ENCODE peak calls at places on chromosomes 13 and 19, in ten cellular contexts. X is neural progenitor cell, T is left ventricle myocardium inferior, J is IMR-90, N is cardiac muscle cell, Z is PC-3, L is neuronal stem cell, F is astrocyte, S is hepatocyte, U is colonic mucosa. I is an unnamed sample. For H3K4me1, the result is how much of the 10 kb centered on the place peaks cover.

GRCh38 chr13:109180905-109181425 is 551.6 kb downstream of the MYO16 start:
- DNase-seq in U (no peak), N (peak), J (peak), S (peak), F (peak), L (no peak), Z (no peak), T (no peak), X (no peak), I (no peak)

GRCh38 chr19:18932216-18932841 is 8.7 kb downstream of the HOMER3 start:
- DNase-seq in F (no peak), Z (peak), L (peak), T (peak), X (peak), U (peak), J (no peak), N (peak), S (peak), I (peak)

GRCh38 chr19:28351761-28352160 is 861.2 kb downstream of the UQCRFS1 start:
- DNase-seq in U (no peak), L (no peak), F (peak), J (no peak), T (no peak), S (no peak), Z (no peak), X (no peak), N (no peak), I (no peak)

GRCh38 chr19:51689751-51690358 is 3.3 kb upstream of the SPACA6 start:
- DNase-seq in F (no peak), N (peak), S (peak), J (no peak), Z (no peak), T (peak), X (peak), U (peak), L (peak), I (peak)

GRCh38 chr13:76812971-76813691 is 73.1 kb downstream of the KCTD12 start:
- DNase-seq in X (no peak), L (no peak), F (no peak), T (peak), N (peak), U (no peak), S (no peak), J (no peak), Z (no peak), I (no peak)

GRCh38 chr13:80214521-80214941 is 126.4 kb downstream of the SPRY2 start:
- DNase-seq in Z (no peak), J (peak), T (no peak), U (no peak), S (peak), N (no peak), L (no peak), X (no peak), F (peak), I (no peak)

GRCh38 chr13:101092985-101093384 is 323.3 kb downstream of the NALCN start:
- DNase-seq in X (no peak), S (no peak), T (no peak), Z (peak), L (no peak), N (no peak), J (peak), U (no peak), F (no peak), I (no peak)

GRCh38 chr13:112605531-112605990 is 17.6 kb upstream of the TUBGCP3 start:
- DNase-seq in N (no peak), T (no peak), F (no peak), S (no peak), L (no peak), Z (no peak), X (no peak), U (no peak), J (no peak), I (no peak)

GRCh38 chr19:38263696-38264485 is 482 bp upstream of the SPINT2 start:
- DNase-seq in X (no peak), N (peak), J (peak), S (peak), F (peak), U (peak), Z (peak), T (no peak), L (no peak), I (peak)

DNA sequence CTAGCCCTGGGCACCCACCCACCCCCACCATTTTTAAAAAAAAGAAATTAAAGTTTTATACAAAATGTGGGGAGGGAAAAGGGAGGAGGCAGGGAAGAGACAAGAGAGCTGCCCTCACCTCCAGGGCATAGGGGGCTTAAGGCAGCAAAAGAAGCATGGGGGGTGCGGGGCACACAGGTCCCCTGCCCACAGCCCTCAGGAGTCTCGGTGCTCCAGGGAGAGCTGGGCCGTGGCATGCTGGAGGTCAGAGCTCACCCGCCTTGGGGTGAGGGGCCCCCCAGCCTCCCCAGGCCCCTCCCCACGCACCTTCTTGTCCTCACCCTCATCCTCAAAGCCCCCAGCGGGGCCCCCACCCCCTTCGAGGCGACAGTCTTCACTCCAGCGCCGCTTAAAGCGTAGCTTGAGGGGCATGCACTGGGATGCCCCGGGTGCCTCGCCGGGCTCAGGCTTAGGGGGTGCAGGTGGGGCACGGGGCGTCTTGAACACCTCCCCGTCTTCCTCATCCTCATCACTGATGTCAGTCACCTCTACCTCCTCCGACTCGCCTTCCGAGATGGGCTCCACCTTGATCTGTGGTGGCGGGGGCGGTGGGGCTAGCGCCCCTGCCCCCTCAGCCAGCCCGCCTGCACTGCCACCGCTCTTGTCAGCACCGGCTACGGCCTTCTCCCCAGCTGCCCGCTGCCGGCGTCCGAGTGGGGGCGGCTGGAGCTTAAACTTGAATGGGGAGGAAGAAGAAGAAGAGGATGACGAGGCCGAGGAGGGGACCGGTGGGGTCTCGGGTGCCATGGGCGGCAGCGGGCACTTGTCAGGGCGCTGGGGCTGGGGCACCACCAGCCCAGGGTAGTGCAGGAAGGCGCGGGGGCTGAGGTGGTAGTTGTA is 6.1 kb upstream of the GSK3A start:
- DNase-seq in N (no peak), T (no peak), U (no peak), S (no peak), L (no peak), F (no peak), Z (no peak), X (no peak), J (no peak), I (no peak)
- H3K4me1 ChIP-seq in N (under half), T (half or more), U (under half), S (under half), L (under half), F (under half), Z (under half), X (under half), J (under half), I (under half)

DNA sequence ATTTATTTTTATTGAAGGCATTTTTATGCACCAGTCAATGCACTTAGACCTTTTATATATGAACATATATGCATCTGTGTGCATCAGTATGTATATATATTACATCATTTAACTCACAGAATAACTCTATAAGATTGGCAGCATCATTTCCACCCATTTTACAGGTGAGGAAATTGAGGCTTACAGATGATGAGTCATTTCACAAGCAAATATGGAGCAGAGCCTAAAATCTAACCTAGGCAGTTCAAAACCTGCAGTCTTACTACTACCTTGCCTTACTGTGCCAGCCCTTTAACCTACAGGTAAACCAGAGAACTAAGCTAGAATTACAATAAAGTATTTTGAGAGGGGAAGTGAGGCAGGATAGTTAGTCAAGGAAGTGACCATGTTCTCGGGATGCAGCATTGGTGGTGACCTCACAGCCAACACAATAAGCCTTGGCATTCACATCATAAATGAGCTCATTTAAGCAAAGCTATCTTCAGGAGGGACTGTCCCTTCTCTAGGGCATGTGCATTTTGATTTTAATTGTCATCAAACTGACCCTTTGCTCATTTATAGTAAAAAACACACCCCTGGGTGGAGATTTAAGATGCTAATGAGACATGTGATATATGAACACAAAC is 274.3 kb downstream of the DCLK1 start:
- DNase-seq in J (no peak), S (no peak), X (no peak), U (no peak), N (no peak), Z (no peak), F (no peak), L (no peak), T (no peak), I (no peak)
- H3K4me1 ChIP-seq in J (under half), S (under half), X (under half), U (under half), N (under half), Z (under half), F (under half), L (under half), T (under half), I (under half)

GRCh38 chr13:25868483-25868882 is 183.3 kb downstream of the SHISA2 start:
- DNase-seq in Z (no peak), L (no peak), S (no peak), F (no peak), U (no peak), T (no peak), N (no peak), X (no peak), J (no peak), I (no peak)
- H3K4me1 ChIP-seq in Z (under half), L (under half), S (under half), F (under half), U (under half), T (under half), N (under half), X (under half), J (under half), I (under half)

GRCh38 chr13:27810009-27810408 is 17.7 kb downstream of the GSX1 start:
- DNase-seq in F (no peak), Z (no peak), U (no peak), J (no peak), X (no peak), T (no peak), N (no peak), L (no peak), S (no peak), I (no peak)
- H3K4me1 ChIP-seq in F (under half), Z (under half), U (under half), J (under half), X (under half), T (under half), N (under half), L (under half), S (under half), I (under half)

GRCh38 chr19:1167687-1168561 is 6.1 kb downstream of the SBNO2 start:
- DNase-seq in Z (peak), X (no peak), S (no peak), N (no peak), L (no peak), J (no peak), U (no peak), F (no peak), T (no peak), I (no peak)
- H3K4me1 ChIP-seq in Z (under half), X (under half), S (under half), N (under half), L (under half), J (under half), U (under half), F (under half), T (under half), I (under half)

DNA sequence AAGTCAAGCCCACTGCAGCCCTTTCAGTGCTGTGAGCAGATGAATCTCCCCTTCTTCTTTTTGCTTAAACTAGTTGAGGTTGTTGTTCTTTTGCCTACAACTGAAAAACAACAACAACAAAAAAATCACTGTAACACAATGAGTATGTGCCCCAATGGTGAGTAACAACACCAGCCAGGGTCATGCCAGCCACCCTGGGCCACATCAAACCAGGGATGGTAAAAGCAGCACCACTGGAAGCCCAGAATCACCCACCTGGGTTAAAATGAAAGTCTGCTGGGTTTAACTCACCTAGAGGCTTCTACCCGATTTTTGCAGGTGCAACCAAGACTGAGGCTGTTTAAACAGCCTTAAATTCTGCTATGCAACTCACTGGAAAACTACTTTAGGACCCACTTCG is 20.5 kb downstream of the STK24 start:
- DNase-seq in T (no peak), U (no peak), Z (no peak), S (no peak), N (no peak), X (no peak), J (no peak), L (no peak), F (no peak), I (no peak)
- H3K4me1 ChIP-seq in T (half or more), U (under half), Z (under half), S (under half), N (under half), X (under half), J (under half), L (under half), F (under half), I (under half)

DNA sequence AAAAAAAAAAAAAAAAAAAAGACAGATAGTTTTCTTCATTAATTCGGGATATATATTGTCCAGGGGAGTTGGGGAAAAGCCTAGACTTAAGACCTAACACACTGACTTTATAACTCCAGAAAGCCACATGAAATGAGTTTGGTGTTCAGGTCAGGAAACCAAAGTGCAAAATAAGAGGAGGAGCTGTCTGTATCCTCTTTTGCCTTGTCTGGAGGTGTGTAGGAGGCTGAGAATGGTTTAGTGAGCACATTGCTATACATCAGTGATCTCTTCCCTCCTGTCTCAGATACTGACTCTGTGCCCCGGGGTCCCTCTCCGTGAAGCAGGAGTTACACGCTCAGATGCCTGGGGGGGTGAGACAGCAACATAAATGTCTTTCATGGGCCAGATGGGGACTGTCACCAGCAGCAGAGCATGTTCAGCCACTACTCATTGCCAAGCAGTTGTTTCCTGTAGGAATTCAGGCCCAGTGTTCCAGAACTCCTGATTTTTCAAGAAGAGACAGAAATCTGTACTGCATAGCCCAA is 285.4 kb downstream of the ATP8A2 start:
- DNase-seq in N (no peak), F (no peak), L (no peak), S (no peak), J (no peak), T (no peak), Z (no peak), X (no peak), U (no peak), I (no peak)
- H3K4me1 ChIP-seq in N (under half), F (under half), L (under half), S (under half), J (under half), T (under half), Z (under half), X (under half), U (under half), I (under half)

DNA sequence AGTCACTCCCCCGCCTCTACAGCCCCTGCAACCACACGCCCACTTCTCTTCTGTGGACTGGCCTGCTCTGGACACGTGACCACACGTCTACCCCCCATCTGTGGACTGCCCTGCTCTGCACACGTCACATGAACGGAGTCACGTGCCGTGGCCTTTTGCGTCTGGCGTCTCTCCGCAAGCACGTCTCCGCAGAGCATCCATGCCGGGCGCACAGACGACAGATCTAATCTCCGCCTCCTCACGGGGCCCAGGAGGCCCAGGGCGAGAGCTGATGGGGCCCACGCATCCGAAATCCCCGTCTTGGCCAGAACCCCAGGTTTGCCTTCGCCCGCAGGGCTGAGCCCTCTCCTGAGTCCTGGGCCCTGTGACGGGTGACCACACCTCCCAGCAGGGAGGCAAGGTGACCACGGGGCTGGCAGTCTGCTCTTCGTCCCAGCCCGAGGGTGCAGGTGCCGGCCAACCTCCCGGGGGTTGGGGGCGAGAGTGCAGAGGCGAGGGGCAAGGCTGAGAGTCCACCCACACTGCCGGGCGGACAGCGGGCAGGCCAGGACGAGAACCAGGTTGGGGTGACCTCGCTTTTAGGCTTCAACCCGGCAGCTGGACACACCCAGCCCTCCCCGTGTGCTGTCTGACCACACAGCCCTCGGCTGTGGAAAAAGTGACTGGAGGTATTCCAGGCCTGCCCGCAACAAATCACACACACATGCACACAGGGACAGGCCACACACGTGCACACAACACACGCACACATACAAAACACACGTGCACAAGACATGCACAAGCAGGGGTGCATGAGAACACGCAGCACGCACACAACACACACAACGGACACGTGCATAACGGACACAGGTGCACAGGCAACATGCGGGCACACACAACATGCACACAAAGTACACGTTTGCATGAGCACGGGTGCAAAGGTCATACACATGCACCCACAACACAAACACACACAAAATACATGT is 3.9 kb downstream of the SBNO2 start:
- DNase-seq in X (no peak), T (no peak), N (peak), U (no peak), L (no peak), F (peak), J (peak), S (no peak), Z (peak), I (no peak)
- H3K4me1 ChIP-seq in X (under half), T (under half), N (under half), U (under half), L (under half), F (under half), J (under half), S (under half), Z (under half), I (under half)

GRCh38 chr19:13209797-13210775 is 59.9 kb downstream of the IER2 start:
- DNase-seq in J (no peak), S (no peak), X (no peak), L (no peak), U (no peak), N (no peak), Z (no peak), F (no peak), T (no peak), I (no peak)

GRCh38 chr19:13208131-13208963 is 58.1 kb downstream of the IER2 start:
- DNase-seq in T (peak), U (peak), F (peak), L (no peak), Z (no peak), N (peak), J (peak), X (peak), S (no peak), I (no peak)

GRCh38 chr19:13207237-13208130 is 57.3 kb downstream of the IER2 start:
- DNase-seq in S (peak), U (no peak), F (no peak), J (no peak), L (no peak), Z (no peak), T (peak), N (peak), X (peak), I (no peak)

GRCh38 chr19:13208964-13209796 is 59.0 kb downstream of the IER2 start:
- DNase-seq in J (no peak), T (no peak), S (no peak), U (no peak), Z (no peak), F (no peak), N (no peak), X (no peak), L (no peak), I (no peak)

DNA sequence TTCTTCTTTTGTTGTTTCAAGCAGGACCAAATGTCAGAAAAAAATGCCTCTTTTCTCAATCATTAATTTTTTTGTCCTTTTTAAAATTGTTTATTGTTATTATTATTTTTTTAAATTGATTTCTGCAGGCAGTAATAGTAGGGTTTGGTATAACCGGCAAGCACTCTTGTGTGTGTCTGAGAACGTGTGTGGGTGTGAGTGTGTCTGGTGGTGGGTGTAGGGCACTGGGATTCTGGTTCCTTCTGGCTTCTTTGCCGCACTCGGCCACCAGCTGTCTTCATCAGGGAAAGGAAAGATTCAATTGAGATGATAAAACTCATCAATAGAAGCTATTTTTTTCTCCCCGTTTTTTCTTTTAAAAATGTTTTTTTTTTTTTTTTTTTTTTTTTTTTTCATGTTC is 56.4 kb downstream of the IER2 start:
- DNase-seq in T (no peak), S (no peak), N (no peak), X (no peak), Z (no peak), F (no peak), U (no peak), L (no peak), J (no peak), I (no peak)
- H3K4me1 ChIP-seq in T (under half), S (under half), N (under half), X (under half), Z (under half), F (under half), U (under half), L (under half), J (under half), I (under half)

I was measured in Caco-2.